ENCODE peak calls at places on chromosomes 5 and 9, in six cellular contexts. X, I, L, O, K and P are unnamed samples.

GRCh38 chr5:105954341-105954740 is 1716.4 kb downstream of the EFNA5 start:
- DNase-seq in L (no peak), K (no peak), O (no peak), X (no peak), I (no peak), P (no peak)

GRCh38 chr9:79300153-79300552 is 271.6 kb upstream of the TLE4 start:
- DNase-seq in I (no peak), L (no peak), K (no peak), O (no peak), X (no peak), P (no peak)

GRCh38 chr5:149730620-149731331 is 666 bp downstream of the PPARGC1B start:
- DNase-seq in K (peak; percentile 58), O (no peak), I (peak; percentile 52), L (peak; percentile 8), X (peak; percentile 69), P (peak; percentile 75)

GRCh38 chr5:96733771-96734498 is 71.8 kb downstream of the CAST start:
- DNase-seq in L (no peak), X (no peak), K (peak; percentile 74), I (no peak), O (peak; percentile 54), P (no peak)

GRCh38 chr5:41648976-41649375 is 138.6 kb upstream of the PLCXD3 start:
- DNase-seq in K (no peak), I (no peak), O (no peak), X (peak; percentile 5), L (peak; percentile 57), P (no peak)

GRCh38 chr9:89885156-89885555 is 280.3 kb downstream of the GADD45G start:
- DNase-seq in O (no peak), L (no peak), I (no peak), X (no peak), K (no peak), P (no peak)

GRCh38 chr5:173602423-173602822 is 14.0 kb downstream of the BOD1 start:
- DNase-seq in O (no peak), L (peak; percentile 91), X (no peak), K (peak; percentile 44), I (no peak), P (no peak)

GRCh38 chr5:11361768-11362167 is 542.5 kb downstream of the CTNND2 start:
- DNase-seq in K (no peak), L (no peak), O (no peak), X (no peak), I (no peak), P (peak; percentile 1)

GRCh38 chr9:36127652-36128244 is 8.8 kb upstream of the GLIPR2 start:
- DNase-seq in O (no peak), I (no peak), X (no peak), L (no peak), K (no peak), P (no peak)

GRCh38 chr5:74279244-74279643 is 361.3 kb downstream of the ENC1 start:
- DNase-seq in O (no peak), I (no peak), L (no peak), K (no peak), X (no peak), P (no peak)

GRCh38 chr5:149646564-149646963 is 65.3 kb downstream of the ARHGEF37 start:
- DNase-seq in X (no peak), I (no peak), L (peak; percentile 14), O (no peak), K (peak; percentile 27), P (peak; percentile 83)

GRCh38 chr5:143062379-143062778 is 292.2 kb downstream of the ARHGAP26 start:
- DNase-seq in L (no peak), I (no peak), O (no peak), K (no peak), X (no peak), P (no peak)

GRCh38 chr9:113398796-113399195 is 2.3 kb downstream of the ALAD start:
- DNase-seq in O (no peak), I (no peak), X (no peak), K (no peak), L (peak; percentile 62), P (no peak)

GRCh38 chr9:70135176-70135575 is 91.5 kb downstream of the MAMDC2 start:
- DNase-seq in K (no peak), I (no peak), X (no peak), O (no peak), L (no peak), P (no peak)

GRCh38 chr5:143694357-143694756 is 117.6 kb upstream of the HMHB1 start:
- DNase-seq in L (no peak), K (peak; percentile 13), O (no peak), I (no peak), X (no peak), P (no peak)

GRCh38 chr5:78985407-78986223 is 505 bp upstream of the ARSB start:
- DNase-seq in O (no peak), X (peak; percentile 26), I (peak; percentile 33), L (peak; percentile 73), K (peak; percentile 57), P (peak; percentile 80)

DNA sequence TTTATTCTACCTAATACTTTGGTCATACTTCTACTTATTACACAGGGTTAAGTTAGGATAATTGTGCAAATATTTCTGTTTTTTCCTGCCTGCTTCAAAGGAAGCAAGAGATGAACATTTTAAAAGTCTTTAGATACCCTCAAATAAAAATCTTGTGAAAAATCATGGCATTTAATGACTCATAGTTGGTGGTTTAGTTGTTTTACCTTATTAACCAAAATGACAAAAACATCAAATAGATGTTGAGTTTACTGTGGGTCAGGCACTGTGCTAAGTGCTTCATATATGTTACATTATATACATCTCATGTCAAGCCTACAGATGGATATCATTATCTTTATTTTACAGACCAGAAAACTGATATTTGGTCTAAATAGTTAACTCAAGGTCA is 54.4 kb downstream of the ZNF474 start:
- DNase-seq in L (no peak), X (no peak), I (no peak), O (no peak), K (no peak), P (no peak)
- H3K4me2 ChIP-seq in L (peak overlapping the region; percentile 79), X (no peak overlapping the region), I (no peak overlapping the region), O (no peak overlapping the region), K (peak overlapping the region; percentile 50), P (no peak overlapping the region)

GRCh38 chr9:136179101-136179616 is 25.8 kb downstream of the LHX3 start:
- DNase-seq in X (no peak), L (no peak), K (no peak), O (no peak), I (no peak), P (no peak)

GRCh38 chr9:136178061-136178772 is 26.7 kb downstream of the LHX3 start:
- DNase-seq in X (no peak), I (no peak), O (no peak), L (no peak), K (no peak), P (no peak)

GRCh38 chr9:136178773-136179075 is 26.2 kb downstream of the LHX3 start:
- DNase-seq in O (no peak), L (no peak), I (no peak), X (peak; percentile 61), K (no peak), P (no peak)

GRCh38 chr9:136180586-136180985 is 24.3 kb downstream of the LHX3 start:
- DNase-seq in K (no peak), L (no peak), O (no peak), I (no peak), X (no peak), P (no peak)

DNA sequence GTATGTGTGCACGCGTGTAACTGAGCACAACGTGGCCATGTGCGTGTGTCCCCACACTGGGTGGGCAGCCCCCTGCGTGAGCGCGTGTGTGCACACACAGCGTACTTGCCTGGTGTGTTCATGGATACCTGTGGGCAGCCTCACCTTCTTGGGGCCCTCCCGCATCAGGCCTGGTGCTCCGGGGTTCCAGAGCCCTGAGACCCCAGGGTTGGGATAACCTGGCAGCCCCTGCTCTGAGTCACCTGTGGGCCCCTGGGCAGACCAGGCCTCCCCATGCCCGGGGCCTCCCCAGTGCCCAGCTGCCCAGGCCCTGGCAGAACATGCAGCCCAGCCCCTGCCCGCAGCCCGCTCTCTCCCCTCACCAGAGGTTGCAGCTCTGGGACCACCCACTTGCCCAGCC is 25.2 kb downstream of the LHX3 start:
- DNase-seq in K (no peak), I (no peak), X (no peak), L (no peak), O (no peak), P (no peak)
- TF ChIP-seq CTCF in K (no peak), I (no peak), X (no peak), L (no peak), O (no peak), P (no peak)

DNA sequence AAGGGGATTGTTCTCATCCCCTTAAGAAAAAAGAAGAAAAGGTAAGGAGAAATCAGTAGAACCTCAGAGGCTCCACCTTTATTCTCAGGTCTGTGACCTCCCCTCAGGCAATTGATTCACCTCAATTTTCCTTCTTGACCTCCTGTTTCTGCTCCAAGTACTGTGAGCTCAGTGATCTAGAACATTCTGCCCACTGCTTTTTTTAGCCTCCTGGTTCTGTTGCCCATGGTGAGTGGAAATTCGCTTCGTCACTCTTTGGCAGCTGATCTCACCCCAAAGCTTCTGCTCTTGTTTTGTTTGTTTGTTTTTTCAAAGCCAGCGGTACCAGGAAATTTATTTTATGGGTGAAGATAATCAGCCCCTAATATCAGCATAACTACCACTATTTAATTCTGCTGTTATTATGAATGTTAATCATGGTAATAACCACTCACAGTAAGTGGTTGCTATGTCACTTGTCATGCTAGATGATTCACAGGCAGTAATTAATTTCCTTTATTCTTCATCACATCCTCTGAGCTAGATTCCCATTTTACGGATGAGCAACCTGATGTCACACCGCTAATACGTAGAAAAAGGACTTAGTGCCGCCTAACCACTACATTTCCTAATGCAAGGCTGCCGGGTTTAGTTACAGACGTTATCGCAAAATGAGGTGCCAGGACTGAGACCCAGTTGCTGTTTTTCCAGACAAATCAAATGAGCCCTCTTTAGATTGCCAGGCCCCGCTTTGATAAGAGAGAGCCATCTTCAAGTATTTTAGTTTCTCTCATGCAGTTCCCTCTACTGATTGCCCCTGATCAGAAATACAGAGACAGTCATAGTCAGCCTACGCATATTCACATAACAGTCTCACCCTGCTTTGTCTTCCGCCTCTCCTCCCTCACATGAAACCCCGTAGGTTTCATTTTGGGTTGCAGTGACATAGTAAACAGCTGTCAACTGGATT is 78.2 kb downstream of the CYFIP2 start:
- DNase-seq in O (no peak), L (no peak), I (no peak), K (no peak), X (no peak), P (no peak)
- H3K4me2 ChIP-seq in O (no peak overlapping the region), L (no peak overlapping the region), I (no peak overlapping the region), K (no peak overlapping the region), X (no peak overlapping the region), P (no peak overlapping the region)

GRCh38 chr5:169647566-169647965 is 10.5 kb downstream of the DOCK2 start:
- DNase-seq in O (no peak), K (no peak), I (peak; percentile 23), L (no peak), X (no peak), P (peak; percentile 44)

GRCh38 chr5:169649486-169649885 is 12.4 kb downstream of the DOCK2 start:
- DNase-seq in O (no peak), K (no peak), I (no peak), L (peak; percentile 45), X (no peak), P (no peak)

GRCh38 chr5:169650701-169651331 is 13.7 kb downstream of the DOCK2 start:
- DNase-seq in O (no peak), I (no peak), K (no peak), L (peak; percentile 88), X (no peak), P (peak; percentile 43)

GRCh38 chr5:169646856-169647255 is 9.8 kb downstream of the DOCK2 start:
- DNase-seq in O (no peak), L (no peak), X (no peak), K (no peak), I (no peak), P (no peak)

DNA sequence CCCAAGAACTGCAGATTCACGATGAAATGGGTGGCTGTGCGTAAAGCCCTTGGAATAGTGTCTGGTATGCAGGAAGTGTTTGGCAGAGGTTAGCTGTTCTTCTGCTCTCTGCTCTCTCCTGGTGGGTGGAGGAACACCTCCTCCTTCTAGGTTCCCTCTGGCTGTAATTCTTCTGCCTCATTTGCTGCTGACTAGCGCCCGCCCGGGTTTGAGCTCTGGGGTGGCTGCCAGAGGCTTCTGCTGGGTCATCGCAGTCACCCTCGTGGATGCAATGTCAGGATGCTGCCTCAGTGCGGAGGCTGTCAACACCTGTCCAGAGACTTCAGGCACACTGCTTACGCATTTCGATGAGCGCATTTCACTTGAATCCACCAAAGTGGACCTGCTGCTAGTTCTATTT is 11.7 kb downstream of the DOCK2 start:
- DNase-seq in L (peak; percentile 92), K (no peak), O (no peak), X (no peak), I (no peak), P (no peak)
- TF ChIP-seq CTCF in L (no peak), K (no peak), O (no peak), X (peak; percentile 15), I (no peak), P (no peak)